ENCODE peak calls at places on chromosomes 6 and 20, in eight cellular contexts. Z is HepG2, T is H1, D is stomach, I is esophagus muscularis mucosa, N is HCT116, M is suprapubic skin, E is Panc1. K is an unnamed sample.

GRCh38 chr6:30259140-30260035 is 46.2 kb upstream of the TRIM26 start:
- DNase-seq in I (peak), M (peak), Z (peak), T (peak), D (peak), N (peak), E (peak), K (peak)

GRCh38 chr6:166476634-166477215 is 94.0 kb upstream of the MPC1 start:
- DNase-seq in M (peak), E (no peak), N (no peak), T (no peak), D (no peak), Z (no peak), I (no peak), K (no peak)

GRCh38 chr20:54207743-54208491 is at the start of gene PFDN4:
- DNase-seq in D (peak), Z (peak), M (peak), E (peak), T (peak), I (peak), N (peak), K (peak)

GRCh38 chr6:47164877-47165276 is 122.7 kb upstream of the ADGRF1 start:
- DNase-seq in D (no peak), T (no peak), E (no peak), M (no peak), N (no peak), I (no peak), Z (no peak), K (no peak)

GRCh38 chr20:36855241-36855657 is 20.7 kb upstream of the TLDC2 start:
- DNase-seq in E (no peak), I (no peak), D (no peak), Z (no peak), M (no peak), N (no peak), T (no peak), K (no peak)

GRCh38 chr6:110545081-110545872 is 68.9 kb upstream of the SLC22A16 start:
- DNase-seq in M (no peak), Z (no peak), T (no peak), D (no peak), E (no peak), I (no peak), N (no peak), K (no peak)

GRCh38 chr6:56595490-56596122 is 47.1 kb downstream of the DST start:
- DNase-seq in Z (peak), D (peak), E (no peak), T (no peak), I (no peak), N (peak), M (no peak), K (peak)

GRCh38 chr6:41503841-41504525 is 42.2 kb upstream of the FOXP4 start:
- DNase-seq in T (no peak), Z (peak), E (no peak), I (no peak), M (no peak), N (no peak), D (no peak), K (no peak)

GRCh38 chr20:7723284-7723683 is 217.0 kb downstream of the HAO1 start:
- DNase-seq in T (no peak), Z (no peak), M (no peak), E (no peak), D (no peak), N (no peak), I (no peak), K (no peak)

GRCh38 chr6:116251568-116252384 is 2.1 kb downstream of the TSPYL4 start:
- DNase-seq in I (no peak), M (no peak), D (no peak), E (no peak), Z (no peak), T (peak), N (no peak), K (no peak)
- TF ChIP-seq POLR2AphosphoS5 in I (no peak), M (no peak), D (no peak), E (peak), Z (no peak), T (peak), N (no peak), K (no peak)

GRCh38 chr6:141354191-141354950 is 778.4 kb upstream of the GJE1 start:
- DNase-seq in E (no peak), D (no peak), T (peak), M (no peak), I (no peak), N (peak), Z (no peak), K (no peak)
- TF ChIP-seq CTCF in E (peak), D (no peak), T (peak), M (no peak), I (no peak), N (peak), Z (no peak), K (no peak)

DNA sequence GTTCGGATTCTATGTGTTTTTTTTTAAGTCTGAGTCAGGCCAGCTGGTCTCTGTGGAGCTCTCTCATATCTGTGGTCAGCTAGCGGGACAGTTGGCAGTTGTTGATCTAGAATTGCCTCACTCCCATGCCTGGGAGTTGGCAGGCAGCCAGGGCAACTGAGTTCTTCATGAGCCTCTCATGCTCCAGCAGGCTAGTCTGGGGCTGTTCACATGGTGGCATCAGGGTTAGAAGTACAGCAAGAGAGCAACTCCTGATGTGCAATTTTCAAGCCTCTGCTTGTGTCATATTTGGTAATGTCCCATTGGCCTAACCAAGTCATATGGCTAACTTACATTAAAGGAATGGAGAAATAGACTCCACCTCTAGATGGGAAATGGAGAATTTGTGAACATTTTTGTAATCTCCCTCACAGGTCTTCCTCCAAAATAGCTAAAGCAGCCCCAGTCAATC is 6.7 kb upstream of the IFT52 start:
- DNase-seq in M (no peak), E (no peak), I (no peak), T (no peak), D (peak), N (no peak), Z (peak), K (peak)
- TF ChIP-seq POLR2AphosphoS5 in M (no peak), E (no peak), I (no peak), T (no peak), D (no peak), N (no peak), Z (no peak), K (no peak)

DNA sequence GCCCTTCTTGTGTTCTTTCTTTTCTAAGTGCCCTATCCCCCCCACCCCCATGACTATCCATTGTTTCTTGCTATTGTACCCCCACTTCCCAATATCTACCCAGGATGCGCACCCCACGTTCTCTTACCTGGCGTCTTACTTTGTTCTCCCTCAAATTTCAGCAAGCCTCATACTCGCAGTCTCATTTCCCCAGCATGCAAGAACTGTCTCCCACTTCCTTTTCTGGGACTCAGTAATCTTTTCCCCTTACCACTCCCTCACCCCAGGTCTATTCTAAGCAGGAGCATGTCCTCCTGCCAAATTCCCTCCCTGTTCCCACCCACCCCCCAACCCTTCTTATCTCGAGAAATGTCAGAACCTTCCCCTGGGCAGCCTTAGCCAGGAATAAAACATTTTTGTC is 1.7 kb upstream of the EHMT2 start:
- DNase-seq in E (no peak), T (no peak), I (no peak), M (no peak), N (no peak), Z (no peak), D (no peak), K (no peak)
- TF ChIP-seq CTCF in E (no peak), T (no peak), I (no peak), M (no peak), N (no peak), Z (no peak), D (no peak), K (no peak)

GRCh38 chr20:25237610-25238318 is 10.1 kb upstream of the PYGB start:
- DNase-seq in E (peak), M (peak), Z (peak), N (peak), T (no peak), I (peak), D (no peak), K (peak)
- TF ChIP-seq POLR2AphosphoS5 in E (peak), M (peak), Z (no peak), N (peak), T (no peak), I (peak), D (peak), K (peak)

DNA sequence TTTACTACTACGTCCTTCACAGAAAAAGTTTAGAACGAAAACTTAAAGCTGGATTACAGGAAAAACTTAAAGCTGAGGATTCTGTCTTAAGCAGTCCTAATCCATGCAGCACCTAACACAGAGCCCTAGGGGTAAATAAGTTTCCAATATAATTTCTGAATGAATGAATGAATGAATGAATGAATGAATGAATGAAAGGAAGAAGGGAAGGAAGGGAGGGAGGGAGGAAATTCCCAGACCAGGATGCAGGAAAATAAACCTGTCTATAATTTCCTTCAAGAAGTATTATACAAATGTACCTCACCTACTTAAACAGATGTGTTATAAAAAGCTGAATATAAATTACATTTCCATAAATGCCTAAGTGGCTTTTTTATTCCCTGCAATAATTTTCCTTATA is 83.4 kb downstream of the RNGTT start:
- DNase-seq in I (no peak), Z (no peak), N (no peak), T (no peak), E (no peak), D (no peak), M (no peak), K (no peak)
- TF ChIP-seq CTCF in I (no peak), Z (no peak), N (no peak), T (no peak), E (no peak), D (no peak), M (no peak), K (no peak)